ENCODE peak calls at places on chromosomes 4 and X, in six cellular contexts. D is mucosa of descending colon, Z is HepG2, A is OCI-LY7, W is tibial nerve, S is PC-9. V is an unnamed sample.
A peak's percentile ranks its signal among the peaks of the same experiment; 100 is the strongest.

GRCh38 chr4:38360201-38360600 is 303.8 kb upstream of the KLF3 start:
- DNase-seq in D (no peak), Z (no peak), A (no peak), W (no peak), S (no peak), V (no peak)

GRCh38 chr4:42915484-42915883 is 23.0 kb downstream of the GRXCR1 start:
- DNase-seq in D (no peak), Z (no peak), A (no peak), W (no peak), S (no peak), V (no peak)

GRCh38 chrX:11423362-11423818 is 130.2 kb downstream of the AMELX start:
- DNase-seq in D (no peak), Z (no peak), A (peak; percentile 21), W (no peak), S (no peak), V (no peak)

GRCh38 chr4:24394041-24394440 is 190.3 kb downstream of the DHX15 start:
- DNase-seq in D (no peak), Z (no peak), A (no peak), W (no peak), S (no peak), V (no peak)

GRCh38 chr4:153573881-153574807 is 108.0 kb downstream of the TMEM131L start:
- DNase-seq in D (peak; percentile 73), Z (peak; percentile 63), A (peak; percentile 83), W (peak; percentile 31), S (peak; percentile 57), V (peak; percentile 41)

GRCh38 chr4:149980941-149981340 is 97.3 kb upstream of the DCLK2 start:
- DNase-seq in D (peak; percentile 52), Z (peak; percentile 26), A (peak; percentile 43), W (peak; percentile 15), S (peak; percentile 40), V (peak; percentile 20)

GRCh38 chr4:56048621-56049427 is 100.1 kb downstream of the CEP135 start:
- DNase-seq in D (peak; percentile 80), Z (no peak), A (peak; percentile 89), W (no peak), S (no peak), V (peak; percentile 83)

GRCh38 chr4:22616516-22616915 is 76.2 kb upstream of the GBA3 start:
- DNase-seq in D (no peak), Z (no peak), A (no peak), W (no peak), S (no peak), V (no peak)

GRCh38 chrX:1925053-1925481 is 310.2 kb downstream of the ASMT start:
- DNase-seq in D (no peak), Z (no peak), A (no peak), W (no peak), S (no peak), V (no peak)

GRCh38 chr4:83629945-83630684 is 94.2 kb downstream of the GPAT3 start:
- DNase-seq in D (peak; percentile 65), Z (no peak), A (no peak), W (no peak), S (no peak), V (no peak)

GRCh38 chrX:34381241-34381640 is 249.1 kb upstream of the FAM47A start:
- DNase-seq in D (no peak), Z (no peak), A (no peak), W (no peak), S (no peak), V (no peak)

GRCh38 chrX:107542500-107542899 is 85.8 kb upstream of the PRPS1 start:
- DNase-seq in D (no peak), Z (peak; percentile 34), A (peak; percentile 27), W (no peak), S (no peak), V (no peak)

GRCh38 chr4:94341468-94341867 is 1.2 kb downstream of the HPGDS start:
- DNase-seq in D (no peak), Z (no peak), A (no peak), W (no peak), S (no peak), V (no peak)

GRCh38 chr4:40264497-40264896 is 67.7 kb downstream of the RHOH start:
- DNase-seq in D (no peak), Z (no peak), A (no peak), W (no peak), S (peak; percentile 53), V (no peak)

GRCh38 chr4:74583066-74583700 is 138.2 kb downstream of the AREG start:
- DNase-seq in D (no peak), Z (no peak), A (no peak), W (no peak), S (no peak), V (no peak)

GRCh38 chrX:13597928-13598327 is 28.5 kb downstream of the EGFL6 start:
- DNase-seq in D (no peak), Z (no peak), A (no peak), W (no peak), S (no peak), V (no peak)

GRCh38 chrX:1401611-1402430 is 9.9 kb upstream of the SLC25A6 start:
- DNase-seq in D (peak; percentile 26), Z (no peak), A (no peak), W (no peak), S (no peak), V (no peak)

GRCh38 chr4:7168106-7168505 is 24.2 kb upstream of the SORCS2 start:
- DNase-seq in D (no peak), Z (no peak), A (no peak), W (no peak), S (no peak), V (no peak)

GRCh38 chr4:7166981-7167700 is 25.2 kb upstream of the SORCS2 start:
- DNase-seq in D (peak; percentile 54), Z (no peak), A (no peak), W (peak; percentile 12), S (no peak), V (no peak)

GRCh38 chr4:7170012-7170411 is 22.3 kb upstream of the SORCS2 start:
- DNase-seq in D (no peak), Z (no peak), A (no peak), W (no peak), S (no peak), V (no peak)

GRCh38 chr4:7167706-7168105 is 24.6 kb upstream of the SORCS2 start:
- DNase-seq in D (no peak), Z (peak; percentile 40), A (no peak), W (no peak), S (no peak), V (no peak)

GRCh38 chr4:7169134-7169533 is 23.2 kb upstream of the SORCS2 start:
- DNase-seq in D (no peak), Z (no peak), A (peak; percentile 35), W (no peak), S (no peak), V (no peak)
- H3K4me3 ChIP-seq in D (no peak overlapping the region), Z (no peak overlapping the region), A (no peak overlapping the region), W (no peak overlapping the region), S (no peak overlapping the region), V (no peak overlapping the region)

DNA sequence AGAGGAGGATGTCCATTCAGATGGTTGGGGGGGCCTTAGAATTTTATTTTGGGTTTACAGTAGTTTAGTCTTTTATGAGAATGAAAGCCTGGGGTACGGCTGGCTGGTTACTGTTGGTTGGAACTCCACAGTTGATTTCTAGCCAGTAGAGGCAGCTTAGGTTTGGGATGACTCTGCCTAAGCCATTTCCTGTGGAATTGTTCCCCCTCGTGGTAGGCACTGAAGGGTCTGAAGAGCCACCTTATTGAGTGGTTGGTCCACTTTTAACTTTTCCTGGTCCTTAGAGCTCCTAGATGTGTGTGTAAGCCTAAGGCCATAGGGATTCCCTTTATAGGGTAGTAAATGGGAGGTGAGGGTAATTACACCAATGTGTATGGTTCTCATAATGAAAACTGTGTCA is 19.7 kb downstream of the SPIN3 start:
- DNase-seq in D (no peak), Z (no peak), A (peak; percentile 1), W (no peak), S (no peak), V (no peak)
- TF ChIP-seq CTCF in D (no peak), Z (no peak), A (peak; percentile 30), W (no peak), S (no peak), V (no peak)

DNA sequence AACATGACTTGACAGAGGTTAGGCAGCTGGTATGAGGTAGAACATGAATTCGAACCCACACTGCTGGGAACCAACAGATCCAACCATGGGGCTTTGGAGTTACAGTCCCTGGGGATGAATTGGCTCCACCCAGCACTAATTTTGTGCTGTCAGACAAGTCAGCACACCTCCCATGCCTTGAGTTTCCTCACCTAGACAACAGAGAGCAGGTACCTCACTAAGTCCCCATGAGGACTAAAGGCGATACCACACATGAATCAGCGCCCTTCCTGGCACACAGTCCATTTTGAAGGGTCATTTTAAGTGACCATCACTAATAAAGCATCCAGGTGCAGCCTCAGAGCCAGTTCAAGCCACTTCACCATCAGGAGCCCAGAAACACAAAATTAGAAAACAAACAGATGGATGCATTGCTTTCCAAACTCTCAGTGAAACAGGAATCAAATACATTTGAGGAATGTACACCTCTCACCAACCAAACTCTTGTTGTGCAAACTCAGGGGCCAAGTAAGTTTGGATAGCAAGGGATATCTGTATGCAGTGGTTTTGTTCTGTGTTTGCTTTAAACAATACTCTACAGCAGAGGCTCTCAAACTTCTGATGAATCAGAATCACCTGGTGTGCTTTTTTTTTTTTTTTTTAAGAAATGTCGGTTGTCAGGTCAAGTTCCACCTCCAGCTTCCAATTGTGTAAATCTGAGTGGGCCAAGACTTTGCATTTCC is 10.1 kb downstream of the IDS start:
- DNase-seq in D (no peak), Z (peak; percentile 36), A (no peak), W (no peak), S (peak; percentile 90), V (no peak)
- H3K36me3 ChIP-seq in D (no peaks in the 10 kb centered on the region), Z (peaks cover 2% of the 10 kb centered on the region), A (peaks cover 88% of the 10 kb centered on the region), W (no peaks in the 10 kb centered on the region), S (peaks cover 85% of the 10 kb centered on the region), V (peaks cover 19% of the 10 kb centered on the region)

GRCh38 chr4:105550641-105551040 is 1.8 kb upstream of the ARHGEF38 start:
- DNase-seq in D (no peak), Z (no peak), A (no peak), W (no peak), S (no peak), V (no peak)

GRCh38 chr4:105556175-105556574 is 3.8 kb downstream of the ARHGEF38 start:
- DNase-seq in D (no peak), Z (no peak), A (no peak), W (no peak), S (no peak), V (no peak)

GRCh38 chr4:105555409-105555808 is 3.0 kb downstream of the ARHGEF38 start:
- DNase-seq in D (no peak), Z (no peak), A (no peak), W (no peak), S (no peak), V (no peak)

GRCh38 chr4:105548483-105548882 is 3.9 kb upstream of the ARHGEF38 start:
- DNase-seq in D (no peak), Z (no peak), A (no peak), W (no peak), S (no peak), V (no peak)

DNA sequence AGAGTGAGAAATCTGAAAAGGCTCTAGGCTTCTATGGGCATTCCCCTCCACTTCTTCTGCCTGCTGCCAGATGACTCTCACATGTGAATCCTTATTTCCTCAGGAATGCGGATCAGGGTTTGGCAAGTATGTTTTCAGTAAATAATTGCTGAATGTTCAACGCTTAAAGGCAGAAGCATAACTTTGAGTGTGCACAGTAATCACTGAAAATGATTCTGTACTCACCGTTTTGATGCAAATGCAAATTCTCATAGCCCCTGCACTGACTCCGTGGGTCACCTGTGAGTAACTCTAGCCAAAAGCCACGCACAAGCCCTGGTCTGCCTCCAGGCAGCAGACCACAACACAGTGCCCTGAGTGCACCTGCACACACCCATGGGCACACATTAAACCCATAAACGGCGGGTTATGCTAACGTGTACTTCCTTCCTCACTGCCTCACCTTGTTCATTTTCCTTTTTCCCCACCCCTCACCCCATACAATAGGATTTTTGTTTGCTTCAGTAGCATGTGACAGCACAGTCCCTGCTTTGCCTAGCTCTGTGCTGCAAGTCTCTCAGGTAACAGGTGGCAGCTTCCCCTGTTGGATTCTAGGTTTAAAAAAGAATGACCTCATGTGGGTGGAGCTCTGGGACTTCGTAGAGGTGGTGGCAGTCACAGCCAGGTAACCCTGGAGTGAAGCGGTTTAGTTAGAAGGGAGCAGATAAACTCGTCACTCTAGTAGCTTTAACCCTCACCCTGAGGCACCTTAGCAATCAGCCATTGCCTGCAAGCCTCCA is at the start of gene ARHGEF38:
- DNase-seq in D (peak; percentile 79), Z (no peak), A (no peak), W (no peak), S (peak; percentile 70), V (no peak)
- H3K4me3 ChIP-seq in D (no peak within 1 kb of the TSS), Z (no peak within 1 kb of the TSS), A (no peak within 1 kb of the TSS), W (no peak within 1 kb of the TSS), S (peak within 1 kb of the TSS; percentile 26), V (no peak within 1 kb of the TSS)

V was measured in GM06990.